ENCODE peak calls at places on chromosomes 11 and 22, in eight cellular contexts. Z is A549; C is endothelial cell of umbilical vein; K is activated CD8-positive, alpha-beta memory T cell treated with anti-CD3 and anti-CD28 coated beads for 1 hour; X is activated gamma-delta T cell treated with anti-CD3 and anti-CD28 coated beads, Interleukin-2, amount 50 U/mL, for 16 hours; R is HTR-8/SVneo; N is germinal center; G is M059J. M is an unnamed sample.

GRCh38 chr22:26888887-26889286 is 231.5 kb downstream of the MIAT start:
- DNase-seq in C (no peak), X (no peak), G (no peak), Z (no peak), K (no peak), N (no peak), R (no peak), M (no peak)

GRCh38 chr22:37686002-37686982 is at the start of gene NOL12:
- DNase-seq in Z (peak; percentile 62), N (peak; percentile 78), X (peak; percentile 56), C (peak; percentile 92), K (peak; percentile 50), R (peak; percentile 61), G (peak; percentile 76), M (peak; percentile 94)

GRCh38 chr11:95556342-95557151 is 233.0 kb downstream of the FAM76B start:
- DNase-seq in K (no peak), X (no peak), G (no peak), Z (no peak), C (no peak), R (no peak), N (no peak), M (no peak)

GRCh38 chr11:90997241-90997640 is 774.4 kb upstream of the CHORDC1 start:
- DNase-seq in Z (no peak), C (no peak), R (no peak), K (no peak), N (no peak), G (no peak), X (no peak), M (no peak)

GRCh38 chr11:115498354-115498753 is 5.9 kb downstream of the CADM1 start:
- DNase-seq in G (no peak), K (no peak), C (no peak), R (no peak), Z (no peak), X (no peak), N (no peak), M (no peak)

GRCh38 chr11:116379185-116379828 is 393.5 kb downstream of the BUD13 start:
- DNase-seq in G (peak; percentile 18), C (peak; percentile 47), N (no peak), X (no peak), Z (no peak), R (peak; percentile 19), K (no peak), M (peak; percentile 43)

GRCh38 chr11:36512016-36512415 is 1.9 kb upstream of the TRAF6 start:
- DNase-seq in X (no peak), G (peak; percentile 16), Z (no peak), R (no peak), N (no peak), C (no peak), K (no peak), M (peak; percentile 44)

GRCh38 chr11:97610000-97610399 is 1220.2 kb downstream of the JRKL start:
- DNase-seq in X (no peak), G (no peak), C (no peak), Z (no peak), N (no peak), R (no peak), K (no peak), M (no peak)

GRCh38 chr11:65181569-65182257 is at the start of gene CAPN1:
- DNase-seq in X (peak; percentile 52), K (peak; percentile 14), Z (peak; percentile 79), C (peak; percentile 71), R (peak; percentile 74), G (peak; percentile 92), N (peak; percentile 71), M (peak; percentile 96)

GRCh38 chr11:2213384-2213842 is 41.8 kb upstream of the TH start:
- DNase-seq in Z (no peak), K (no peak), C (no peak), X (no peak), R (no peak), G (no peak), N (no peak), M (no peak)

GRCh38 chr11:76596652-76597051 is 73.9 kb downstream of the LRRC32 start:
- DNase-seq in X (no peak), G (no peak), N (no peak), Z (no peak), K (no peak), C (no peak), R (no peak), M (no peak)

GRCh38 chr11:130478204-130478701 is 29.8 kb downstream of the ADAMTS15 start:
- DNase-seq in R (peak; percentile 96), Z (peak; percentile 71), N (no peak), X (no peak), K (no peak), G (peak; percentile 97), C (peak; percentile 52), M (peak; percentile 47)

GRCh38 chr22:23292453-23293350 is 112.4 kb downstream of the BCR start:
- DNase-seq in Z (no peak), R (no peak), K (no peak), C (no peak), G (no peak), X (no peak), N (no peak), M (no peak)

GRCh38 chr11:96061094-96061493 is 137.2 kb upstream of the MTMR2 start:
- DNase-seq in R (no peak), X (no peak), C (no peak), Z (no peak), K (no peak), G (no peak), N (no peak), M (no peak)

GRCh38 chr11:72631806-72632731 is 42.2 kb downstream of the PDE2A start:
- DNase-seq in X (no peak), Z (no peak), K (no peak), C (peak; percentile 86), R (no peak), G (peak; percentile 43), N (no peak), M (peak; percentile 67)

GRCh38 chr11:112826788-112827187 is 134.4 kb upstream of the NCAM1 start:
- DNase-seq in R (no peak), N (no peak), Z (no peak), C (no peak), X (no peak), K (no peak), G (no peak), M (no peak)

GRCh38 chr11:70528794-70529580 is 130.7 kb downstream of the CTTN start:
- DNase-seq in R (no peak), C (no peak), N (no peak), G (no peak), X (no peak), K (no peak), Z (no peak), M (no peak)

GRCh38 chr22:32327066-32327465 is 30.6 kb upstream of the RFPL3 start:
- DNase-seq in C (peak; percentile 51), G (no peak), X (no peak), R (no peak), K (no peak), Z (no peak), N (no peak), M (peak; percentile 14)

GRCh38 chr11:6505577-6506240 is 8.6 kb downstream of the DNHD1 start:
- DNase-seq in R (peak; percentile 32), C (peak; percentile 67), G (peak; percentile 64), Z (peak; percentile 43), X (no peak), N (peak; percentile 45), K (no peak), M (peak; percentile 92)

GRCh38 chr11:36500315-36500721 is 9.8 kb downstream of the TRAF6 start:
- DNase-seq in N (no peak), G (peak; percentile 96), K (no peak), C (peak; percentile 89), R (peak; percentile 42), Z (peak; percentile 10), X (no peak), M (peak; percentile 80)

GRCh38 chr22:41682033-41682807 is 6.4 kb downstream of the SNU13 start:
- DNase-seq in R (peak; percentile 76), C (peak; percentile 90), X (peak; percentile 67), G (no peak), Z (no peak), K (peak; percentile 51), N (peak; percentile 84), M (peak; percentile 89)

GRCh38 chr22:19463491-19464469 is 15.2 kb downstream of the UFD1 start:
- DNase-seq in Z (no peak), N (no peak), G (peak; percentile 90), X (no peak), C (no peak), K (no peak), R (peak; percentile 42), M (no peak)

GRCh38 chr22:39773976-39774539 is 119.5 kb downstream of the ENTHD1 start:
- DNase-seq in Z (no peak), N (peak; percentile 25), G (peak; percentile 32), X (no peak), K (no peak), R (no peak), C (peak; percentile 17), M (no peak)

GRCh38 chr11:114156131-114156581 is 96.6 kb downstream of the ZBTB16 start:
- DNase-seq in C (no peak), N (no peak), Z (no peak), G (no peak), K (no peak), X (no peak), R (no peak), M (no peak)

GRCh38 chr11:1049431-1049891 is 12.9 kb upstream of the MUC6 start:
- DNase-seq in Z (no peak), X (no peak), N (no peak), K (no peak), R (no peak), C (no peak), G (no peak), M (no peak)

M was measured in RKO.